ENCODE peak calls at places on chromosomes 13 and 19, in nine cellular contexts. S is stimulated activated CD4-positive, alpha-beta T cell treated with anti-CD3 and anti-CD28 coated beads, Interleukin-12 subunit alpha, Interleukin-12 subunit beta, amount 100 ng/mL, for 4 hours; P is smooth muscle cell of the brain vasculature; K is MV-4-11; E is GM04504; T is RWPE1; J is ELF-1; H is nucleus accumbens; L is activated CD4-positive, alpha-beta T cell treated with anti-CD3 and anti-CD28 coated beads for 4 hours. O is an unnamed sample.

GRCh38 chr13:113299951-113300350 is 2.9 kb downstream of the LAMP1 start:
- DNase-seq in S (no peak), K (peak), L (no peak), P (no peak), E (no peak), T (no peak), J (no peak), H (no peak), O (no peak)

GRCh38 chr13:85040176-85040660 is 759.0 kb downstream of the SLITRK6 start:
- DNase-seq in P (no peak), L (no peak), E (no peak), J (no peak), S (no peak), K (no peak), H (no peak), T (no peak), O (no peak)

GRCh38 chr13:40786568-40786996 is 2.8 kb upstream of the SLC25A15 start:
- DNase-seq in K (peak), E (no peak), P (no peak), T (no peak), L (no peak), S (no peak), H (no peak), J (no peak), O (no peak)

GRCh38 chr13:93309886-93310520 is 83.4 kb downstream of the GPC6 start:
- DNase-seq in K (no peak), J (no peak), S (no peak), T (no peak), P (no peak), L (no peak), H (no peak), E (peak), O (no peak)

GRCh38 chr13:25678398-25678797 is 306.6 kb downstream of the ATP8A2 start:
- DNase-seq in K (no peak), S (no peak), J (no peak), E (no peak), P (no peak), L (peak), T (no peak), H (no peak), O (no peak)

GRCh38 chr19:55258476-55258827 is 365 bp downstream of the PPP6R1 start:
- DNase-seq in T (no peak), J (no peak), H (peak), S (peak), P (no peak), K (no peak), E (no peak), L (peak), O (no peak)

GRCh38 chr19:37095859-37096258 is 17.6 kb downstream of the ZNF420 start:
- DNase-seq in T (no peak), K (no peak), H (no peak), S (no peak), J (no peak), L (no peak), E (no peak), P (no peak), O (no peak)

GRCh38 chr19:52270266-52270885 is 989 bp downstream of the ZNF766 start:
- DNase-seq in S (no peak), L (peak), J (no peak), T (peak), K (peak), P (no peak), H (no peak), E (peak), O (no peak)

GRCh38 chr13:30870049-30870884 is 35.8 kb upstream of the MEDAG start:
- DNase-seq in S (no peak), K (peak), L (no peak), P (peak), E (peak), T (peak), H (no peak), J (peak), O (no peak)

O was measured in head of caudate nucleus.